ENCODE peak calls at places on chromosomes 13 and 19, in eight cellular contexts. One of them, this sample, is unnamed.

GRCh38 chr19:38277969-38278680 is 13.8 kb downstream of the SPINT2 start:
- DNase-seq in B cell: no peak
- DNase-seq in NCI-H2227 treated with DMSO at 0.1 percent for 48 hours: peak
- DNase-seq in NCI-H2081: no peak
- DNase-seq in T-helper 1 cell: no peak
- DNase-seq in adrenal gland: peak
- DNase-seq in NCI-H1092 treated with DMSO at 0.1 percent for 48 hours: no peak
- DNase-seq in GM18507: no peak
- DNase-seq in this sample: no peak

GRCh38 chr19:47658431-47659383 is 49.8 kb downstream of the BICRA start:
- DNase-seq in adrenal gland: no peak
- DNase-seq in NCI-H1092 treated with DMSO at 0.1 percent for 48 hours: no peak
- DNase-seq in NCI-H2081: no peak
- DNase-seq in GM18507: no peak
- DNase-seq in B cell: no peak
- DNase-seq in T-helper 1 cell: no peak
- DNase-seq in NCI-H2227 treated with DMSO at 0.1 percent for 48 hours: no peak
- DNase-seq in this sample: no peak

GRCh38 chr13:23578411-23579071 is 8.3 kb downstream of the TNFRSF19 start:
- DNase-seq in T-helper 1 cell: peak
- DNase-seq in adrenal gland: peak
- DNase-seq in NCI-H2081: peak
- DNase-seq in B cell: peak
- DNase-seq in NCI-H1092 treated with DMSO at 0.1 percent for 48 hours: peak
- DNase-seq in NCI-H2227 treated with DMSO at 0.1 percent for 48 hours: no peak
- DNase-seq in GM18507: peak
- DNase-seq in this sample: peak

GRCh38 chr19:10043286-10043927 is 30.1 kb downstream of the RDH8 start:
- DNase-seq in B cell: no peak
- DNase-seq in NCI-H1092 treated with DMSO at 0.1 percent for 48 hours: peak
- DNase-seq in GM18507: no peak
- DNase-seq in adrenal gland: no peak
- DNase-seq in T-helper 1 cell: no peak
- DNase-seq in NCI-H2227 treated with DMSO at 0.1 percent for 48 hours: no peak
- DNase-seq in NCI-H2081: no peak
- DNase-seq in this sample: no peak

GRCh38 chr13:109764474-109765292 is 21.7 kb downstream of the IRS2 start:
- DNase-seq in NCI-H2227 treated with DMSO at 0.1 percent for 48 hours: no peak
- DNase-seq in B cell: no peak
- DNase-seq in NCI-H1092 treated with DMSO at 0.1 percent for 48 hours: no peak
- DNase-seq in T-helper 1 cell: no peak
- DNase-seq in GM18507: no peak
- DNase-seq in adrenal gland: no peak
- DNase-seq in NCI-H2081: no peak
- DNase-seq in this sample: peak

GRCh38 chr13:76707360-76707759 is 178.8 kb downstream of the KCTD12 start:
- DNase-seq in NCI-H1092 treated with DMSO at 0.1 percent for 48 hours: no peak
- DNase-seq in adrenal gland: no peak
- DNase-seq in GM18507: no peak
- DNase-seq in NCI-H2081: no peak
- DNase-seq in B cell: no peak
- DNase-seq in T-helper 1 cell: no peak
- DNase-seq in NCI-H2227 treated with DMSO at 0.1 percent for 48 hours: no peak
- DNase-seq in this sample: no peak

GRCh38 chr13:113637262-113638160 is 20.5 kb downstream of the ATP4B start:
- DNase-seq in NCI-H2227 treated with DMSO at 0.1 percent for 48 hours: no peak
- DNase-seq in adrenal gland: peak
- DNase-seq in B cell: no peak
- DNase-seq in NCI-H2081: no peak
- DNase-seq in NCI-H1092 treated with DMSO at 0.1 percent for 48 hours: no peak
- DNase-seq in T-helper 1 cell: no peak
- DNase-seq in GM18507: no peak
- DNase-seq in this sample: peak

GRCh38 chr19:20926796-20927195 is 3.7 kb downstream of the ZNF85 start:
- DNase-seq in T-helper 1 cell: no peak
- DNase-seq in NCI-H1092 treated with DMSO at 0.1 percent for 48 hours: no peak
- DNase-seq in NCI-H2227 treated with DMSO at 0.1 percent for 48 hours: no peak
- DNase-seq in NCI-H2081: no peak
- DNase-seq in adrenal gland: no peak
- DNase-seq in GM18507: no peak
- DNase-seq in B cell: no peak
- DNase-seq in this sample: no peak

GRCh38 chr19:45863840-45864628 is at the start of gene FOXA3:
- DNase-seq in adrenal gland: no peak
- DNase-seq in NCI-H2081: peak
- DNase-seq in NCI-H2227 treated with DMSO at 0.1 percent for 48 hours: no peak
- DNase-seq in GM18507: peak
- DNase-seq in T-helper 1 cell: peak
- DNase-seq in NCI-H1092 treated with DMSO at 0.1 percent for 48 hours: no peak
- DNase-seq in B cell: no peak
- DNase-seq in this sample: no peak

GRCh38 chr13:29936051-29936813 is 85.8 kb upstream of the UBL3 start:
- DNase-seq in NCI-H2227 treated with DMSO at 0.1 percent for 48 hours: no peak
- DNase-seq in NCI-H1092 treated with DMSO at 0.1 percent for 48 hours: no peak
- DNase-seq in NCI-H2081: peak
- DNase-seq in GM18507: no peak
- DNase-seq in adrenal gland: no peak
- DNase-seq in B cell: no peak
- DNase-seq in T-helper 1 cell: no peak
- DNase-seq in this sample: no peak

GRCh38 chr13:75195479-75196111 is 286.4 kb downstream of the TBC1D4 start:
- DNase-seq in NCI-H2081: no peak
- DNase-seq in NCI-H2227 treated with DMSO at 0.1 percent for 48 hours: peak
- DNase-seq in T-helper 1 cell: no peak
- DNase-seq in B cell: no peak
- DNase-seq in GM18507: no peak
- DNase-seq in adrenal gland: no peak
- DNase-seq in NCI-H1092 treated with DMSO at 0.1 percent for 48 hours: no peak
- DNase-seq in this sample: no peak

GRCh38 chr19:1105873-1106840 is 2.4 kb downstream of the GPX4 start:
- DNase-seq in NCI-H1092 treated with DMSO at 0.1 percent for 48 hours: no peak
- DNase-seq in NCI-H2227 treated with DMSO at 0.1 percent for 48 hours: no peak
- DNase-seq in B cell: no peak
- DNase-seq in GM18507: no peak
- DNase-seq in NCI-H2081: no peak
- DNase-seq in T-helper 1 cell: no peak
- DNase-seq in adrenal gland: peak
- DNase-seq in this sample: no peak

GRCh38 chr19:38679839-38680238 is 32.4 kb downstream of the ACTN4 start:
- DNase-seq in T-helper 1 cell: no peak
- DNase-seq in B cell: no peak
- DNase-seq in GM18507: no peak
- DNase-seq in adrenal gland: no peak
- DNase-seq in NCI-H1092 treated with DMSO at 0.1 percent for 48 hours: no peak
- DNase-seq in NCI-H2081: no peak
- DNase-seq in NCI-H2227 treated with DMSO at 0.1 percent for 48 hours: no peak
- DNase-seq in this sample: peak

GRCh38 chr13:80010286-80010831 is 330.6 kb downstream of the SPRY2 start:
- DNase-seq in B cell: no peak
- DNase-seq in NCI-H2081: no peak
- DNase-seq in T-helper 1 cell: no peak
- DNase-seq in NCI-H2227 treated with DMSO at 0.1 percent for 48 hours: no peak
- DNase-seq in NCI-H1092 treated with DMSO at 0.1 percent for 48 hours: peak
- DNase-seq in adrenal gland: no peak
- DNase-seq in GM18507: no peak
- DNase-seq in this sample: no peak

GRCh38 chr13:42495751-42496150 is 78.2 kb upstream of the TNFSF11 start:
- DNase-seq in adrenal gland: no peak
- DNase-seq in GM18507: no peak
- DNase-seq in NCI-H2227 treated with DMSO at 0.1 percent for 48 hours: no peak
- DNase-seq in B cell: no peak
- DNase-seq in NCI-H2081: no peak
- DNase-seq in T-helper 1 cell: no peak
- DNase-seq in NCI-H1092 treated with DMSO at 0.1 percent for 48 hours: no peak
- DNase-seq in this sample: no peak

GRCh38 chr19:6464070-6464873 is at the start of gene CRB3:
- DNase-seq in NCI-H2081: no peak
- DNase-seq in NCI-H2227 treated with DMSO at 0.1 percent for 48 hours: no peak
- DNase-seq in NCI-H1092 treated with DMSO at 0.1 percent for 48 hours: no peak
- DNase-seq in adrenal gland: no peak
- DNase-seq in GM18507: no peak
- DNase-seq in T-helper 1 cell: peak
- DNase-seq in B cell: no peak
- DNase-seq in this sample: no peak

GRCh38 chr13:25192936-25193335 is 20.8 kb upstream of the AMER2 start:
- DNase-seq in adrenal gland: no peak
- DNase-seq in B cell: no peak
- DNase-seq in T-helper 1 cell: no peak
- DNase-seq in GM18507: no peak
- DNase-seq in NCI-H2081: no peak
- DNase-seq in NCI-H1092 treated with DMSO at 0.1 percent for 48 hours: no peak
- DNase-seq in NCI-H2227 treated with DMSO at 0.1 percent for 48 hours: no peak
- DNase-seq in this sample: no peak

GRCh38 chr19:44515031-44515430 is 14.4 kb downstream of the CEACAM20 start:
- DNase-seq in NCI-H1092 treated with DMSO at 0.1 percent for 48 hours: no peak
- DNase-seq in B cell: no peak
- DNase-seq in NCI-H2227 treated with DMSO at 0.1 percent for 48 hours: no peak
- DNase-seq in GM18507: no peak
- DNase-seq in NCI-H2081: no peak
- DNase-seq in T-helper 1 cell: no peak
- DNase-seq in adrenal gland: no peak
- DNase-seq in this sample: no peak

GRCh38 chr19:48495391-48495790 is 16.2 kb downstream of the LMTK3 start:
- DNase-seq in NCI-H1092 treated with DMSO at 0.1 percent for 48 hours: no peak
- DNase-seq in NCI-H2081: no peak
- DNase-seq in T-helper 1 cell: no peak
- DNase-seq in B cell: no peak
- DNase-seq in GM18507: no peak
- DNase-seq in NCI-H2227 treated with DMSO at 0.1 percent for 48 hours: no peak
- DNase-seq in adrenal gland: no peak
- DNase-seq in this sample: no peak

GRCh38 chr19:17749912-17750317 is 1.4 kb upstream of the FCHO1 start:
- DNase-seq in NCI-H2227 treated with DMSO at 0.1 percent for 48 hours: no peak
- DNase-seq in T-helper 1 cell: no peak
- DNase-seq in NCI-H1092 treated with DMSO at 0.1 percent for 48 hours: no peak
- DNase-seq in NCI-H2081: no peak
- DNase-seq in GM18507: no peak
- DNase-seq in B cell: no peak
- DNase-seq in adrenal gland: no peak
- DNase-seq in this sample: no peak

GRCh38 chr19:47660435-47660832 is 51.5 kb downstream of the BICRA start:
- DNase-seq in adrenal gland: no peak
- DNase-seq in GM18507: no peak
- DNase-seq in NCI-H1092 treated with DMSO at 0.1 percent for 48 hours: no peak
- DNase-seq in B cell: no peak
- DNase-seq in T-helper 1 cell: no peak
- DNase-seq in NCI-H2081: no peak
- DNase-seq in NCI-H2227 treated with DMSO at 0.1 percent for 48 hours: no peak
- DNase-seq in this sample: no peak

GRCh38 chr19:1579222-1579621 is 11.1 kb upstream of the MEX3D start:
- DNase-seq in NCI-H2081: no peak
- DNase-seq in adrenal gland: no peak
- DNase-seq in T-helper 1 cell: no peak
- DNase-seq in NCI-H1092 treated with DMSO at 0.1 percent for 48 hours: no peak
- DNase-seq in B cell: no peak
- DNase-seq in GM18507: no peak
- DNase-seq in NCI-H2227 treated with DMSO at 0.1 percent for 48 hours: no peak
- DNase-seq in this sample: no peak

GRCh38 chr13:30004204-30004603 is 153.8 kb upstream of the UBL3 start:
- DNase-seq in T-helper 1 cell: no peak
- DNase-seq in NCI-H1092 treated with DMSO at 0.1 percent for 48 hours: no peak
- DNase-seq in GM18507: no peak
- DNase-seq in NCI-H2227 treated with DMSO at 0.1 percent for 48 hours: no peak
- DNase-seq in adrenal gland: no peak
- DNase-seq in NCI-H2081: no peak
- DNase-seq in B cell: no peak
- DNase-seq in this sample: no peak

GRCh38 chr13:90302113-90302512 is 1045.4 kb upstream of the MIR17HG start:
- DNase-seq in GM18507: no peak
- DNase-seq in NCI-H1092 treated with DMSO at 0.1 percent for 48 hours: no peak
- DNase-seq in T-helper 1 cell: no peak
- DNase-seq in adrenal gland: no peak
- DNase-seq in NCI-H2081: no peak
- DNase-seq in B cell: no peak
- DNase-seq in NCI-H2227 treated with DMSO at 0.1 percent for 48 hours: no peak
- DNase-seq in this sample: no peak

GRCh38 chr19:17424743-17425365 is 5.0 kb downstream of the MVB12A start:
- DNase-seq in GM18507: no peak
- DNase-seq in NCI-H2081: no peak
- DNase-seq in adrenal gland: peak
- DNase-seq in NCI-H1092 treated with DMSO at 0.1 percent for 48 hours: peak
- DNase-seq in NCI-H2227 treated with DMSO at 0.1 percent for 48 hours: peak
- DNase-seq in B cell: no peak
- DNase-seq in T-helper 1 cell: no peak
- DNase-seq in this sample: no peak

GRCh38 chr13:53782400-53783030 is 753.9 kb downstream of the OLFM4 start:
- DNase-seq in NCI-H2081: peak
- DNase-seq in adrenal gland: peak
- DNase-seq in T-helper 1 cell: no peak
- DNase-seq in GM18507: peak
- DNase-seq in NCI-H1092 treated with DMSO at 0.1 percent for 48 hours: peak
- DNase-seq in NCI-H2227 treated with DMSO at 0.1 percent for 48 hours: peak
- DNase-seq in B cell: no peak
- DNase-seq in this sample: no peak

GRCh38 chr13:108525867-108526266 is 103.5 kb upstream of the MYO16 start:
- DNase-seq in GM18507: no peak
- DNase-seq in adrenal gland: no peak
- DNase-seq in B cell: no peak
- DNase-seq in NCI-H2081: no peak
- DNase-seq in NCI-H1092 treated with DMSO at 0.1 percent for 48 hours: no peak
- DNase-seq in T-helper 1 cell: no peak
- DNase-seq in NCI-H2227 treated with DMSO at 0.1 percent for 48 hours: no peak
- DNase-seq in this sample: no peak

GRCh38 chr19:4337906-4338440 is 654 bp downstream of the STAP2 start:
- DNase-seq in B cell: no peak
- DNase-seq in adrenal gland: peak
- DNase-seq in T-helper 1 cell: no peak
- DNase-seq in NCI-H2227 treated with DMSO at 0.1 percent for 48 hours: no peak
- DNase-seq in GM18507: no peak
- DNase-seq in NCI-H1092 treated with DMSO at 0.1 percent for 48 hours: peak
- DNase-seq in NCI-H2081: no peak
- DNase-seq in this sample: no peak

GRCh38 chr19:40217921-40218890 is at the start of gene TTC9B:
- DNase-seq in T-helper 1 cell: peak
- DNase-seq in NCI-H2227 treated with DMSO at 0.1 percent for 48 hours: peak
- DNase-seq in NCI-H1092 treated with DMSO at 0.1 percent for 48 hours: no peak
- DNase-seq in adrenal gland: no peak
- DNase-seq in GM18507: peak
- DNase-seq in B cell: no peak
- DNase-seq in NCI-H2081: no peak
- DNase-seq in this sample: no peak

GRCh38 chr13:33520480-33520839 is 234.9 kb upstream of the STARD13 start:
- DNase-seq in GM18507: no peak
- DNase-seq in adrenal gland: no peak
- DNase-seq in T-helper 1 cell: no peak
- DNase-seq in B cell: no peak
- DNase-seq in NCI-H2081: no peak
- DNase-seq in NCI-H2227 treated with DMSO at 0.1 percent for 48 hours: no peak
- DNase-seq in NCI-H1092 treated with DMSO at 0.1 percent for 48 hours: no peak
- DNase-seq in this sample: no peak

GRCh38 chr13:87674143-87674772 is 3.1 kb downstream of the SLITRK5 start:
- DNase-seq in B cell: no peak
- DNase-seq in NCI-H1092 treated with DMSO at 0.1 percent for 48 hours: peak
- DNase-seq in NCI-H2227 treated with DMSO at 0.1 percent for 48 hours: peak
- DNase-seq in adrenal gland: no peak
- DNase-seq in NCI-H2081: no peak
- DNase-seq in GM18507: no peak
- DNase-seq in T-helper 1 cell: no peak
- DNase-seq in this sample: no peak

GRCh38 chr13:57996717-57997116 is 365.2 kb downstream of the PCDH17 start:
- DNase-seq in NCI-H2081: no peak
- DNase-seq in GM18507: no peak
- DNase-seq in adrenal gland: no peak
- DNase-seq in NCI-H1092 treated with DMSO at 0.1 percent for 48 hours: no peak
- DNase-seq in NCI-H2227 treated with DMSO at 0.1 percent for 48 hours: no peak
- DNase-seq in B cell: no peak
- DNase-seq in T-helper 1 cell: no peak
- DNase-seq in this sample: no peak

GRCh38 chr13:97067342-97067895 is 73.1 kb upstream of the OXGR1 start:
- DNase-seq in adrenal gland: no peak
- DNase-seq in B cell: no peak
- DNase-seq in NCI-H1092 treated with DMSO at 0.1 percent for 48 hours: peak
- DNase-seq in NCI-H2081: no peak
- DNase-seq in NCI-H2227 treated with DMSO at 0.1 percent for 48 hours: no peak
- DNase-seq in GM18507: no peak
- DNase-seq in T-helper 1 cell: no peak
- DNase-seq in this sample: no peak

GRCh38 chr19:10112037-10112751 is 701 bp downstream of the P2RY11 start:
- DNase-seq in NCI-H1092 treated with DMSO at 0.1 percent for 48 hours: no peak
- DNase-seq in T-helper 1 cell: peak
- DNase-seq in NCI-H2081: no peak
- DNase-seq in GM18507: no peak
- DNase-seq in B cell: no peak
- DNase-seq in adrenal gland: no peak
- DNase-seq in NCI-H2227 treated with DMSO at 0.1 percent for 48 hours: no peak
- DNase-seq in this sample: peak

This sample was measured in CD14-positive monocyte.